ENCODE peak calls at places on chromosomes 2 and 18, in ten cellular contexts. J is mammary epithelial cell; H is CD8-positive, alpha-beta memory T cell; I is colonic mucosa; K is DND-41; R is GM23248; F is kidney; Y is K562; Q is CD4-positive, CD25-positive, alpha-beta regulatory T cell; N is breast epithelium. T is an unnamed sample. For H3K4me1, the result is how much of the 10 kb centered on the place peaks cover.

GRCh38 chr2:164504253-164504652 is 117.0 kb downstream of the GRB14 start:
- DNase-seq in J (peak), H (no peak), I (no peak), K (peak), R (peak), F (no peak), Y (no peak), Q (no peak), N (no peak), T (no peak)

GRCh38 chr18:59724116-59724515 is 26.9 kb upstream of the CCBE1 start:
- DNase-seq in J (no peak), H (no peak), I (no peak), K (no peak), R (no peak), F (no peak), Y (no peak), Q (no peak), N (no peak), T (no peak)

GRCh38 chr2:96970910-96971309 is 15.5 kb downstream of the FAM178B start:
- DNase-seq in J (no peak), H (no peak), I (no peak), K (peak), R (no peak), F (no peak), Y (no peak), Q (no peak), N (no peak), T (peak)

GRCh38 chr2:143581989-143582719 is 452.9 kb downstream of the ARHGAP15 start:
- DNase-seq in J (no peak), H (no peak), I (no peak), K (no peak), R (peak), F (no peak), Y (no peak), Q (no peak), N (no peak), T (no peak)

GRCh38 chr2:33166287-33166881 is 219.6 kb downstream of the LTBP1 start:
- DNase-seq in J (no peak), H (no peak), I (no peak), K (no peak), R (peak), F (no peak), Y (no peak), Q (no peak), N (no peak), T (no peak)

GRCh38 chr2:71672011-71672639 is 218.8 kb downstream of the DYSF start:
- DNase-seq in J (no peak), H (no peak), I (peak), K (no peak), R (no peak), F (peak), Y (no peak), Q (no peak), N (no peak), T (peak)

GRCh38 chr2:239283961-239284801 is 116.6 kb downstream of the HDAC4 start:
- DNase-seq in J (no peak), H (no peak), I (no peak), K (no peak), R (no peak), F (peak), Y (no peak), Q (no peak), N (no peak), T (no peak)

GRCh38 chr2:220575963-220576362 is 948.5 kb downstream of the SLC4A3 start:
- DNase-seq in J (peak), H (no peak), I (no peak), K (no peak), R (no peak), F (no peak), Y (no peak), Q (no peak), N (no peak), T (no peak)

GRCh38 chr2:152606081-152606480 is 111.2 kb downstream of the PRPF40A start:
- DNase-seq in J (no peak), H (no peak), I (no peak), K (no peak), R (peak), F (no peak), Y (no peak), Q (no peak), N (no peak), T (no peak)

GRCh38 chr2:150410809-150411208 is 76.7 kb downstream of the RND3 start:
- DNase-seq in J (no peak), H (no peak), I (no peak), K (no peak), R (peak), F (no peak), Y (no peak), Q (no peak), N (no peak), T (peak)

GRCh38 chr18:8426401-8426800 is 182.8 kb upstream of the RAB12 start:
- DNase-seq in J (no peak), H (no peak), I (peak), K (peak), R (no peak), F (no peak), Y (peak), Q (peak), N (no peak), T (no peak)

GRCh38 chr2:138794734-138795133 is 14.5 kb upstream of the NXPH2 start:
- DNase-seq in J (no peak), H (no peak), I (no peak), K (no peak), R (no peak), F (no peak), Y (no peak), Q (no peak), N (no peak), T (no peak)

GRCh38 chr2:240820607-240821428 is 799 bp upstream of the KIF1A start:
- DNase-seq in J (no peak), H (no peak), I (no peak), K (no peak), R (no peak), F (no peak), Y (no peak), Q (no peak), N (no peak), T (peak)

GRCh38 chr2:188291142-188291616 is 495 bp upstream of the GULP1 start:
- DNase-seq in J (no peak), H (no peak), I (no peak), K (no peak), R (peak), F (no peak), Y (no peak), Q (no peak), N (no peak), T (peak)

GRCh38 chr18:55633032-55633431 is 45.0 kb upstream of the TCF4 start:
- DNase-seq in J (peak), H (no peak), I (no peak), K (no peak), R (peak), F (no peak), Y (no peak), Q (no peak), N (peak), T (no peak)

GRCh38 chr2:172093416-172094318 is 8.4 kb downstream of the DLX1 start:
- DNase-seq in J (no peak), H (no peak), I (no peak), K (no peak), R (no peak), F (no peak), Y (no peak), Q (no peak), N (no peak), T (peak)

GRCh38 chr2:100691846-100692245 is 128.1 kb upstream of the NPAS2 start:
- DNase-seq in J (no peak), H (no peak), I (no peak), K (no peak), R (no peak), F (no peak), Y (no peak), Q (no peak), N (no peak), T (no peak)

GRCh38 chr18:21911551-21911950 is 171.0 kb downstream of the MIB1 start:
- DNase-seq in J (no peak), H (no peak), I (no peak), K (no peak), R (no peak), F (no peak), Y (no peak), Q (no peak), N (no peak), T (no peak)

GRCh38 chr2:113012436-113013335 is 7.4 kb downstream of the IL36A start:
- DNase-seq in J (peak), H (no peak), I (no peak), K (no peak), R (peak), F (no peak), Y (peak), Q (no peak), N (no peak), T (no peak)

GRCh38 chr18:47931707-47932103 is 1.2 kb upstream of the SMAD2 start:
- DNase-seq in J (no peak), H (peak), I (peak), K (peak), R (peak), F (no peak), Y (peak), Q (no peak), N (peak), T (no peak)

GRCh38 chr2:17646838-17647701 is 106.5 kb downstream of the SMC6 start:
- DNase-seq in J (no peak), H (no peak), I (peak), K (no peak), R (no peak), F (no peak), Y (no peak), Q (no peak), N (no peak), T (no peak)

GRCh38 chr2:241324775-241325174 is 9.1 kb downstream of the SEPTIN2 start:
- DNase-seq in J (no peak), H (no peak), I (no peak), K (no peak), R (no peak), F (no peak), Y (no peak), Q (no peak), N (no peak), T (no peak)

GRCh38 chr2:189391201-189391600 is 50.1 kb upstream of the WDR75 start:
- DNase-seq in J (peak), H (no peak), I (no peak), K (no peak), R (peak), F (no peak), Y (no peak), Q (no peak), N (no peak), T (no peak)

GRCh38 chr2:109292377-109292776 is 163.4 kb downstream of the SH3RF3 start:
- DNase-seq in J (no peak), H (no peak), I (no peak), K (no peak), R (no peak), F (no peak), Y (no peak), Q (no peak), N (no peak), T (no peak)

GRCh38 chr2:151973901-151974199 is 125.0 kb downstream of the CACNB4 start:
- DNase-seq in J (peak), H (no peak), I (no peak), K (peak), R (peak), F (no peak), Y (no peak), Q (no peak), N (no peak), T (no peak)

GRCh38 chr2:85800576-85800975 is 46.8 kb downstream of the ATOH8 start:
- DNase-seq in J (no peak), H (no peak), I (no peak), K (peak), R (no peak), F (peak), Y (no peak), Q (no peak), N (no peak), T (no peak)

GRCh38 chr2:4673025-4673489 is 969.7 kb downstream of the DCDC2C start:
- DNase-seq in J (no peak), H (no peak), I (no peak), K (peak), R (peak), F (no peak), Y (peak), Q (peak), N (no peak), T (no peak)

GRCh38 chr2:122395687-122396086 is 640.2 kb downstream of the TSN start:
- DNase-seq in J (no peak), H (no peak), I (no peak), K (no peak), R (no peak), F (no peak), Y (no peak), Q (no peak), N (no peak), T (no peak)

GRCh38 chr18:50879302-50880107 is 587 bp downstream of the ME2 start:
- DNase-seq in J (peak), H (peak), I (peak), K (peak), R (peak), F (no peak), Y (peak), Q (peak), N (no peak), T (peak)

GRCh38 chr18:75408554-75409506 is 18.7 kb downstream of the SMIM21 start:
- DNase-seq in J (peak), H (no peak), I (no peak), K (peak), R (peak), F (no peak), Y (no peak), Q (no peak), N (no peak), T (peak)

GRCh38 chr2:69995511-69995910 is 34.1 kb upstream of the ASPRV1 start:
- DNase-seq in J (no peak), H (no peak), I (peak), K (no peak), R (no peak), F (peak), Y (no peak), Q (no peak), N (no peak), T (no peak)

GRCh38 chr2:204333861-204334260 is 211.4 kb upstream of the PARD3B start:
- DNase-seq in J (no peak), H (no peak), I (no peak), K (no peak), R (no peak), F (no peak), Y (no peak), Q (no peak), N (no peak), T (no peak)

GRCh38 chr2:189370719-189371118 is 70.6 kb upstream of the WDR75 start:
- DNase-seq in J (peak), H (no peak), I (no peak), K (no peak), R (peak), F (no peak), Y (no peak), Q (no peak), N (no peak), T (peak)

GRCh38 chr2:96869824-96870630 is at the start of gene SEMA4C:
- DNase-seq in J (no peak), H (peak), I (peak), K (no peak), R (peak), F (peak), Y (peak), Q (peak), N (no peak), T (peak)

GRCh38 chr2:86216577-86217555 is 17.6 kb downstream of the MRPL35 start:
- DNase-seq in J (no peak), H (no peak), I (no peak), K (no peak), R (peak), F (no peak), Y (peak), Q (no peak), N (no peak), T (peak)

GRCh38 chr18:24114924-24115549 is 23.8 kb upstream of the CABYR start:
- DNase-seq in J (no peak), H (no peak), I (no peak), K (no peak), R (no peak), F (no peak), Y (no peak), Q (no peak), N (no peak), T (no peak)

GRCh38 chr18:10419420-10420103 is 34.9 kb upstream of the APCDD1 start:
- DNase-seq in J (peak), H (no peak), I (no peak), K (no peak), R (peak), F (no peak), Y (no peak), Q (no peak), N (no peak), T (no peak)

GRCh38 chr18:63131106-63131943 is 188.2 kb downstream of the BCL2 start:
- DNase-seq in J (peak), H (peak), I (peak), K (peak), R (peak), F (no peak), Y (peak), Q (peak), N (no peak), T (peak)

GRCh38 chr18:9673296-9674251 is 34.5 kb upstream of the RAB31 start:
- DNase-seq in J (peak), H (no peak), I (peak), K (no peak), R (peak), F (peak), Y (no peak), Q (peak), N (no peak), T (peak)

GRCh38 chr2:173221081-173221695 is 133.5 kb upstream of the CDCA7 start:
- DNase-seq in J (no peak), H (no peak), I (no peak), K (no peak), R (no peak), F (no peak), Y (no peak), Q (no peak), N (no peak), T (no peak)

GRCh38 chr2:237666606-237667005 is 39.2 kb downstream of the LRRFIP1 start:
- DNase-seq in J (no peak), H (no peak), I (no peak), K (no peak), R (no peak), F (no peak), Y (no peak), Q (no peak), N (no peak), T (no peak)

GRCh38 chr2:237667891-237668290 is 40.5 kb downstream of the LRRFIP1 start:
- DNase-seq in J (no peak), H (no peak), I (no peak), K (no peak), R (no peak), F (no peak), Y (no peak), Q (no peak), N (no peak), T (no peak)

GRCh38 chr2:237664151-237664550 is 36.8 kb downstream of the LRRFIP1 start:
- DNase-seq in J (no peak), H (no peak), I (no peak), K (no peak), R (no peak), F (peak), Y (no peak), Q (no peak), N (no peak), T (no peak)

GRCh38 chr2:237663517-237663916 is 36.1 kb downstream of the LRRFIP1 start:
- DNase-seq in J (no peak), H (no peak), I (no peak), K (no peak), R (no peak), F (no peak), Y (no peak), Q (no peak), N (no peak), T (no peak)

GRCh38 chr2:237665713-237666143 is 38.3 kb downstream of the LRRFIP1 start:
- DNase-seq in J (no peak), H (no peak), I (no peak), K (no peak), R (no peak), F (peak), Y (no peak), Q (no peak), N (no peak), T (no peak)
- H3K4me1 ChIP-seq in J (under half), H (under half), I (under half), K (under half), R (under half), F (under half), Y (under half), Q (under half), N (under half), T (under half)

GRCh38 chr2:120898961-120899360 is 163.3 kb downstream of the GLI2 start:
- DNase-seq in J (no peak), H (no peak), I (no peak), K (no peak), R (no peak), F (peak), Y (no peak), Q (no peak), N (no peak), T (no peak)
- H3K4me1 ChIP-seq in J (under half), H (under half), I (under half), K (under half), R (under half), F (under half), Y (under half), Q (under half), N (under half), T (under half)

GRCh38 chr2:219560037-219560892 is 11.1 kb downstream of the OBSL1 start:
- DNase-seq in J (no peak), H (no peak), I (no peak), K (no peak), R (peak), F (peak), Y (peak), Q (peak), N (no peak), T (peak)

GRCh38 chr2:219563271-219563928 is 7.9 kb downstream of the OBSL1 start:
- DNase-seq in J (no peak), H (no peak), I (no peak), K (no peak), R (no peak), F (peak), Y (no peak), Q (no peak), N (no peak), T (peak)

GRCh38 chr2:219560893-219561178 is 10.5 kb downstream of the OBSL1 start:
- DNase-seq in J (no peak), H (no peak), I (no peak), K (no peak), R (no peak), F (no peak), Y (no peak), Q (no peak), N (no peak), T (peak)

GRCh38 chr2:219561179-219562048 is 9.9 kb downstream of the OBSL1 start:
- DNase-seq in J (no peak), H (no peak), I (no peak), K (no peak), R (no peak), F (peak), Y (no peak), Q (no peak), N (no peak), T (peak)

DNA sequence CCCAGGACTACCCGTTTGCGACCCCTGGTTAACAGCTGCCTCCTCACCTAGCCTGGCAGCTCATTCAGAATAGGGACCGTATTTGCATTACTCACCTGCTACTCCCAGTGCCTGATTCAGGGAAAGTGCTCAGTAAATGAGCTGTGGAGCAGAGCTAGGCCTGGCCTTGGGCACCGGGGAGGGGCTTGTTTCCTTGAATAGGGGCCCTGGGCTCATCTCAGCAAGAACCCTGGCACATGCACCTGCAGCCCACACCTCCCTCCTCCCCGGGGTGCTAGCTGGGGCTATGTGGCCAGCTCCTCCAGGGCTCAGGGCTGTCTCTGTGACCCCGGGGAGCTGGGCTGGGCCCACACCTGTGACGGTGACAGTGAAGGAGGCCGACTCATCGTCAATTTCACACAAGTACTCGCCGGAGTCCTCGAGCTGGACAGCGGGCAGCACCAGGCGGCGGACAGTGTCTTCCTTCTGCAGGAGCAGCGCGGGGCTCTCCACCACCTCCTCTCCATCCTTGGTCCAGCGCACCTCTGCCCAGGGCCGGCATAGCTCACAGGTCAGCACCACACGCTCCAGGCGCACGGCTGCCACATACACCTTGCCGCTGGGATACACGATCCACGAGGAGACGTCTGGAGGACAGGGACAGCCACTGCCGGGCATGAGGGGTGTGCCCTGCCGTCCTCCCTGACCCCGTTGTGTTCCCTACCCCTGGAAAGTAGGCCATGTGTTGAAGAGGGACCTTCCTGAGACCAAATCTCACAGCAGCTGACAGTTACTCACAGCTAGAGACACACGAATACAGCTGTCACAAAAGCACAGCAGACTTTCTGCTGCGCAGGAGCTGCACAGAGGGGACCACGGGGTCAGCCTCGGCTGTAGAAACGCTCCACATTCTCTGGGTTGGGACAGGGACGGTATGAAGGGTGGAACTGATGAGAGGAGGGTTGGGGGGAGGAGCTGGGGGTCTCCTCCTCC is 9.0 kb downstream of the OBSL1 start:
- DNase-seq in J (no peak), H (no peak), I (peak), K (no peak), R (no peak), F (peak), Y (no peak), Q (no peak), N (no peak), T (peak)
- H3K4me1 ChIP-seq in J (under half), H (under half), I (under half), K (under half), R (under half), F (under half), Y (under half), Q (under half), N (under half), T (under half)

GRCh38 chr2:231716641-231717280 is 8.4 kb downstream of the PTMA start:
- DNase-seq in J (no peak), H (no peak), I (no peak), K (no peak), R (peak), F (no peak), Y (no peak), Q (no peak), N (no peak), T (peak)
- H3K4me1 ChIP-seq in J (under half), H (under half), I (under half), K (under half), R (under half), F (under half), Y (under half), Q (under half), N (under half), T (under half)

T was measured in osteoblast.